ENCODE peak calls at places on chromosomes 11 and 22, in five cellular contexts. J, I, W, D and P are unnamed samples.

GRCh38 chr11:93861808-93862207 is 11.4 kb upstream of the VSTM5 start:
- DNase-seq in J (no peak), I (peak; percentile 47), W (peak; percentile 65), D (no peak), P (peak; percentile 46)

GRCh38 chr11:16942917-16943316 is 71.3 kb downstream of the PLEKHA7 start:
- DNase-seq in J (no peak), I (no peak), W (no peak), D (no peak), P (no peak)

GRCh38 chr11:35736952-35737351 is 74.4 kb downstream of the TRIM44 start:
- DNase-seq in J (no peak), I (no peak), W (no peak), D (no peak), P (no peak)

GRCh38 chr11:31106963-31107576 is 262.5 kb downstream of the DCDC1 start:
- DNase-seq in J (peak; percentile 14), I (peak; percentile 49), W (peak; percentile 74), D (peak; percentile 65), P (peak; percentile 60)

GRCh38 chr22:27317156-27317555 is 484.4 kb downstream of the MN1 start:
- DNase-seq in J (no peak), I (no peak), W (no peak), D (peak; percentile 14), P (no peak)

GRCh38 chr11:61545921-61546320 is 35.0 kb downstream of the SYT7 start:
- DNase-seq in J (no peak), I (no peak), W (no peak), D (no peak), P (no peak)

GRCh38 chr22:21837184-21837979 is 30.1 kb downstream of the MAPK1 start:
- DNase-seq in J (no peak), I (peak; percentile 42), W (no peak), D (peak; percentile 22), P (no peak)

GRCh38 chr11:121514998-121515671 is 62.4 kb upstream of the SORL1-AS1 start:
- DNase-seq in J (no peak), I (no peak), W (no peak), D (no peak), P (no peak)

GRCh38 chr11:68913188-68913587 is 9.5 kb downstream of the IGHMBP2 start:
- DNase-seq in J (no peak), I (no peak), W (no peak), D (no peak), P (no peak)

GRCh38 chr11:13329670-13330401 is 52.2 kb downstream of the BMAL1 start:
- DNase-seq in J (no peak), I (peak; percentile 40), W (no peak), D (no peak), P (no peak)

GRCh38 chr11:132099692-132100091 is 729.3 kb downstream of the NTM start:
- DNase-seq in J (no peak), I (no peak), W (no peak), D (no peak), P (no peak)

GRCh38 chr22:24554316-24555159 is at the start of gene GUCD1:
- DNase-seq in J (no peak), I (no peak), W (no peak), D (no peak), P (peak; percentile 36)

GRCh38 chr22:40654522-40655167 is 18.1 kb upstream of the MRTFA start:
- DNase-seq in J (peak; percentile 62), I (peak; percentile 77), W (peak; percentile 69), D (peak; percentile 43), P (peak; percentile 74)

GRCh38 chr11:69317401-69318092 is 23.6 kb downstream of the MYEOV start:
- DNase-seq in J (no peak), I (no peak), W (no peak), D (no peak), P (no peak)

GRCh38 chr11:26344647-26345046 is 12.7 kb downstream of the ANO3 start:
- DNase-seq in J (no peak), I (no peak), W (no peak), D (no peak), P (no peak)

GRCh38 chr11:117731689-117732290 is 65.2 kb downstream of the DSCAML1 start:
- DNase-seq in J (no peak), I (no peak), W (no peak), D (no peak), P (no peak)

GRCh38 chr11:14418801-14419417 is 59.9 kb upstream of the RRAS2 start:
- DNase-seq in J (no peak), I (no peak), W (no peak), D (peak; percentile 67), P (no peak)

GRCh38 chr11:88552377-88553029 is 215.0 kb upstream of the CTSC start:
- DNase-seq in J (no peak), I (no peak), W (no peak), D (peak; percentile 68), P (no peak)

GRCh38 chr11:12287009-12287373 is 90.4 kb upstream of the PARVA start:
- DNase-seq in J (peak; percentile 67), I (no peak), W (peak; percentile 65), D (peak; percentile 86), P (peak; percentile 63)

GRCh38 chr22:24325105-24325757 is 54.6 kb downstream of the SPECC1L start:
- DNase-seq in J (no peak), I (peak; percentile 53), W (no peak), D (peak; percentile 70), P (no peak)

GRCh38 chr11:2524446-2525165 is 79.8 kb downstream of the KCNQ1 start:
- DNase-seq in J (peak; percentile 7), I (no peak), W (no peak), D (no peak), P (peak; percentile 47)

GRCh38 chr11:73047773-73048371 is 94.2 kb downstream of the FCHSD2 start:
- DNase-seq in J (no peak), I (no peak), W (no peak), D (no peak), P (no peak)

GRCh38 chr11:64233913-64234839 is at the start of gene VEGFB:
- DNase-seq in J (peak; percentile 80), I (peak; percentile 74), W (no peak), D (peak; percentile 53), P (peak; percentile 85)

GRCh38 chr22:48531721-48532435 is 1295.8 kb downstream of the BRD1 start:
- DNase-seq in J (no peak), I (no peak), W (no peak), D (no peak), P (no peak)

GRCh38 chr11:74611369-74611861 is 19.0 kb downstream of the POLD3 start:
- DNase-seq in J (no peak), I (no peak), W (no peak), D (peak; percentile 82), P (no peak)

GRCh38 chr11:21190181-21190580 is 520.8 kb downstream of the NELL1 start:
- DNase-seq in J (no peak), I (no peak), W (no peak), D (no peak), P (no peak)

GRCh38 chr22:24333301-24333700 is 62.7 kb downstream of the SPECC1L start:
- DNase-seq in J (no peak), I (no peak), W (no peak), D (no peak), P (no peak)

GRCh38 chr11:91160661-91161060 is 937.8 kb upstream of the CHORDC1 start:
- DNase-seq in J (no peak), I (no peak), W (no peak), D (no peak), P (no peak)

GRCh38 chr11:32874144-32874543 is 18.5 kb upstream of the QSER1 start:
- DNase-seq in J (no peak), I (no peak), W (no peak), D (peak; percentile 47), P (no peak)

GRCh38 chr11:32870676-32871075 is 21.9 kb upstream of the QSER1 start:
- DNase-seq in J (no peak), I (no peak), W (no peak), D (peak; percentile 40), P (no peak)
- TF ChIP-seq CTCF in J (no peak), I (no peak), W (no peak), D (peak; percentile 30), P (no peak)

GRCh38 chr11:83454674-83455073 is 168.5 kb upstream of the CCDC90B start:
- DNase-seq in J (no peak), I (no peak), W (no peak), D (no peak), P (no peak)

GRCh38 chr11:83459802-83460201 is 173.6 kb upstream of the CCDC90B start:
- DNase-seq in J (no peak), I (no peak), W (no peak), D (no peak), P (no peak)

GRCh38 chr11:83456075-83456474 is 169.9 kb upstream of the CCDC90B start:
- DNase-seq in J (no peak), I (no peak), W (no peak), D (no peak), P (no peak)
- TF ChIP-seq CTCF in J (no peak), I (no peak), W (no peak), D (no peak), P (no peak)

DNA sequence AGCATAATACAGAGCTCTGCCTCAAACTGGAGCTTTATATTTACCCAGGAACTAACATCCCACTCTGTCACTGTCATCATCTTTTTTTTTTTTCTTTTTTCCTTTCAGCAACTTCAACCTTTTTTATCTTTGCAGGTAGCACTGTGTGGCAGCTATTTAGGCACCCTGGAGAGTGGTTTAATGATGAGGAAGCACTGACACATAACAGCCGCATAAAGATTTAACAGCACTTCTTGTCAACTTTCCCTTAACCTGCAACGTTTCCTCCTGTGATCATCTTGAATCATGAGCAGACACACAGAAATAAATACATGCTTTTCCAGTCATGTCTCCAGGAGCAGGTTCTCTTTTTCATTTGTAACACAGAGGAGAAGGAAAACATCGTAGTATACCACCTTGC is 34.8 kb downstream of the PDGFD start:
- DNase-seq in J (no peak), I (no peak), W (no peak), D (no peak), P (no peak)
- TF ChIP-seq CTCF in J (no peak), I (no peak), W (no peak), D (no peak), P (no peak)

GRCh38 chr22:46355996-46356471 is 20.5 kb downstream of the TRMU start:
- DNase-seq in J (no peak), I (no peak), W (no peak), D (no peak), P (peak; percentile 32)

GRCh38 chr22:46356496-46357185 is 21.1 kb downstream of the TRMU start:
- DNase-seq in J (no peak), I (no peak), W (no peak), D (no peak), P (peak; percentile 25)

GRCh38 chr22:46354993-46355305 is 19.4 kb downstream of the TRMU start:
- DNase-seq in J (no peak), I (no peak), W (no peak), D (no peak), P (no peak)

GRCh38 chr22:46354176-46354992 is 18.9 kb downstream of the TRMU start:
- DNase-seq in J (no peak), I (no peak), W (no peak), D (no peak), P (peak; percentile 18)

DNA sequence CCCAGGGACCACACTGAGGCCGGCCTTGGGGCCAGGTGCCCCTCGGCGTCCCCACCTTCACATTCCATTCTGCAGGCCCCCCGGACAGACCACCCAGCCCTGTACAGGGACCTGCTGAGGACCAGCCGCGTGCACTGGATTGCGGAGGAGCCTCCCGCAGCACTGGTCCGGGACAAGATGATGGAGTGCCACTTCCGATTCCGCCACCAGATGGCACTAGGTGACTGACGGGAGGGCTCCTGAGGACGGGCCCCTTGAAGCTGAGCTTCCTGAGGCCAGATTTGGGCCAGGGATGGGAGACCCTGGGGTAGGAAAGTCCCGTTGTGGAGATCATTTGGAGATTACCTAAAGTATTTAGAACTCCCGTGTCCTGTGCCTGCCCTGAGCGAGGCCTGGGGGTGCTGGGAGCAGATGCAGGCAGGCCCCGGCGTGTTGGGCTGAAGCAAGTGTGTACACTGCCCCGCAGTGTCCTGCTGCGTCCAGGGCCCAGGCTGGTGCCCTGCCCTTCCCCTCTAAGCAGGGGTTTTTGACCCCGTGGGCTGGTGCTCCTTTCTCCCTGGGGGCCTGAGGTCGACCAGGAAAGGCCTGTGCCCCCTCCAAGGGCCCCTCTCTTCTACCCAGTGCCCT is 20.0 kb downstream of the TRMU start:
- DNase-seq in J (peak; percentile 53), I (peak; percentile 57), W (no peak), D (peak; percentile 72), P (peak; percentile 64)
- TF ChIP-seq CTCF in J (peak; percentile 54), I (peak; percentile 70), W (peak; percentile 45), D (peak; percentile 61), P (peak; percentile 70)